ENCODE peak calls at places on chromosomes 3 and 15, in ten cellular contexts. One of them, this sample, is unnamed.

GRCh38 chr3:167602041-167602440 is 51.7 kb downstream of the WDR49 start:
- DNase-seq in activated gamma-delta T cell treated with Interleukin-2 at 50 U/mL for 16 hours: no peak
- DNase-seq in NCI-H187: no peak
- DNase-seq in NCI-H2029 treated with DMSO at 0.1 percent for 48 hours: no peak
- DNase-seq in Caco-2: no peak
- DNase-seq in CD8-positive, alpha-beta memory T cell: no peak
- DNase-seq in A549: no peak
- DNase-seq in activated naive CD4-positive, alpha-beta T cell: no peak
- DNase-seq in ACHN: no peak
- DNase-seq in activated CD4-positive, alpha-beta T cell treated with anti-CD3 and anti-CD28 coated beads for 1 hour: no peak
- DNase-seq in this sample: no peak

GRCh38 chr3:66430876-66431275 is 69.9 kb downstream of the LRIG1 start:
- DNase-seq in NCI-H187: no peak
- DNase-seq in CD8-positive, alpha-beta memory T cell: no peak
- DNase-seq in activated naive CD4-positive, alpha-beta T cell: no peak
- DNase-seq in activated CD4-positive, alpha-beta T cell treated with anti-CD3 and anti-CD28 coated beads for 1 hour: no peak
- DNase-seq in NCI-H2029 treated with DMSO at 0.1 percent for 48 hours: no peak
- DNase-seq in A549: no peak
- DNase-seq in activated gamma-delta T cell treated with Interleukin-2 at 50 U/mL for 16 hours: no peak
- DNase-seq in ACHN: no peak
- DNase-seq in Caco-2: no peak
- DNase-seq in this sample: no peak

GRCh38 chr3:87625911-87626310 is 349.5 kb upstream of the POU1F1 start:
- DNase-seq in NCI-H187: no peak
- DNase-seq in activated CD4-positive, alpha-beta T cell treated with anti-CD3 and anti-CD28 coated beads for 1 hour: no peak
- DNase-seq in Caco-2: no peak
- DNase-seq in activated gamma-delta T cell treated with Interleukin-2 at 50 U/mL for 16 hours: no peak
- DNase-seq in A549: no peak
- DNase-seq in CD8-positive, alpha-beta memory T cell: no peak
- DNase-seq in activated naive CD4-positive, alpha-beta T cell: no peak
- DNase-seq in ACHN: no peak
- DNase-seq in NCI-H2029 treated with DMSO at 0.1 percent for 48 hours: no peak
- DNase-seq in this sample: no peak

GRCh38 chr3:187987919-187988318 is 166.0 kb upstream of the LPP start:
- DNase-seq in activated CD4-positive, alpha-beta T cell treated with anti-CD3 and anti-CD28 coated beads for 1 hour: no peak
- DNase-seq in NCI-H187: no peak
- DNase-seq in CD8-positive, alpha-beta memory T cell: peak; percentile 73
- DNase-seq in activated naive CD4-positive, alpha-beta T cell: no peak
- DNase-seq in A549: no peak
- DNase-seq in Caco-2: no peak
- DNase-seq in ACHN: no peak
- DNase-seq in activated gamma-delta T cell treated with Interleukin-2 at 50 U/mL for 16 hours: peak; percentile 58
- DNase-seq in NCI-H2029 treated with DMSO at 0.1 percent for 48 hours: no peak
- DNase-seq in this sample: no peak

GRCh38 chr3:186361612-186362408 is at the start of gene DGKG:
- DNase-seq in CD8-positive, alpha-beta memory T cell: no peak
- DNase-seq in activated CD4-positive, alpha-beta T cell treated with anti-CD3 and anti-CD28 coated beads for 1 hour: no peak
- DNase-seq in ACHN: peak; percentile 7
- DNase-seq in NCI-H187: no peak
- DNase-seq in Caco-2: peak; percentile 26
- DNase-seq in A549: peak; percentile 52
- DNase-seq in activated naive CD4-positive, alpha-beta T cell: no peak
- DNase-seq in activated gamma-delta T cell treated with Interleukin-2 at 50 U/mL for 16 hours: no peak
- DNase-seq in NCI-H2029 treated with DMSO at 0.1 percent for 48 hours: no peak
- DNase-seq in this sample: no peak

GRCh38 chr15:73387507-73388255 is 18.9 kb upstream of the HCN4 start:
- DNase-seq in activated naive CD4-positive, alpha-beta T cell: no peak
- DNase-seq in NCI-H2029 treated with DMSO at 0.1 percent for 48 hours: no peak
- DNase-seq in activated gamma-delta T cell treated with Interleukin-2 at 50 U/mL for 16 hours: no peak
- DNase-seq in activated CD4-positive, alpha-beta T cell treated with anti-CD3 and anti-CD28 coated beads for 1 hour: no peak
- DNase-seq in ACHN: no peak
- DNase-seq in A549: no peak
- DNase-seq in CD8-positive, alpha-beta memory T cell: no peak
- DNase-seq in Caco-2: no peak
- DNase-seq in NCI-H187: no peak
- DNase-seq in this sample: no peak

GRCh38 chr15:39181348-39181747 is 399.5 kb upstream of the THBS1 start:
- DNase-seq in Caco-2: no peak
- DNase-seq in NCI-H187: no peak
- DNase-seq in CD8-positive, alpha-beta memory T cell: no peak
- DNase-seq in ACHN: no peak
- DNase-seq in A549: no peak
- DNase-seq in activated CD4-positive, alpha-beta T cell treated with anti-CD3 and anti-CD28 coated beads for 1 hour: no peak
- DNase-seq in activated gamma-delta T cell treated with Interleukin-2 at 50 U/mL for 16 hours: no peak
- DNase-seq in NCI-H2029 treated with DMSO at 0.1 percent for 48 hours: no peak
- DNase-seq in activated naive CD4-positive, alpha-beta T cell: no peak
- DNase-seq in this sample: no peak

GRCh38 chr3:122076414-122077292 is 21.5 kb downstream of the CD86 start:
- DNase-seq in ACHN: no peak
- DNase-seq in NCI-H2029 treated with DMSO at 0.1 percent for 48 hours: no peak
- DNase-seq in A549: no peak
- DNase-seq in CD8-positive, alpha-beta memory T cell: no peak
- DNase-seq in activated naive CD4-positive, alpha-beta T cell: no peak
- DNase-seq in activated CD4-positive, alpha-beta T cell treated with anti-CD3 and anti-CD28 coated beads for 1 hour: no peak
- DNase-seq in Caco-2: no peak
- DNase-seq in NCI-H187: no peak
- DNase-seq in activated gamma-delta T cell treated with Interleukin-2 at 50 U/mL for 16 hours: no peak
- DNase-seq in this sample: no peak

GRCh38 chr15:92666780-92667179 is 11.2 kb upstream of the FAM174B start:
- DNase-seq in NCI-H2029 treated with DMSO at 0.1 percent for 48 hours: no peak
- DNase-seq in activated gamma-delta T cell treated with Interleukin-2 at 50 U/mL for 16 hours: no peak
- DNase-seq in A549: peak; percentile 32
- DNase-seq in NCI-H187: no peak
- DNase-seq in activated CD4-positive, alpha-beta T cell treated with anti-CD3 and anti-CD28 coated beads for 1 hour: no peak
- DNase-seq in activated naive CD4-positive, alpha-beta T cell: no peak
- DNase-seq in Caco-2: peak; percentile 38
- DNase-seq in CD8-positive, alpha-beta memory T cell: no peak
- DNase-seq in ACHN: no peak
- DNase-seq in this sample: no peak

GRCh38 chr15:83098079-83098478 is 9.4 kb upstream of the TM6SF1 start:
- DNase-seq in NCI-H187: no peak
- DNase-seq in activated naive CD4-positive, alpha-beta T cell: no peak
- DNase-seq in Caco-2: no peak
- DNase-seq in CD8-positive, alpha-beta memory T cell: no peak
- DNase-seq in activated gamma-delta T cell treated with Interleukin-2 at 50 U/mL for 16 hours: no peak
- DNase-seq in activated CD4-positive, alpha-beta T cell treated with anti-CD3 and anti-CD28 coated beads for 1 hour: no peak
- DNase-seq in ACHN: no peak
- DNase-seq in A549: no peak
- DNase-seq in NCI-H2029 treated with DMSO at 0.1 percent for 48 hours: no peak
- DNase-seq in this sample: no peak

GRCh38 chr15:73927003-73927475 is 777 bp downstream of the LOXL1 start:
- DNase-seq in ACHN: peak; percentile 46
- DNase-seq in activated CD4-positive, alpha-beta T cell treated with anti-CD3 and anti-CD28 coated beads for 1 hour: peak; percentile 24
- DNase-seq in CD8-positive, alpha-beta memory T cell: peak; percentile 65
- DNase-seq in NCI-H187: no peak
- DNase-seq in Caco-2: peak; percentile 53
- DNase-seq in activated gamma-delta T cell treated with Interleukin-2 at 50 U/mL for 16 hours: peak; percentile 27
- DNase-seq in NCI-H2029 treated with DMSO at 0.1 percent for 48 hours: no peak
- DNase-seq in A549: no peak
- DNase-seq in activated naive CD4-positive, alpha-beta T cell: no peak
- DNase-seq in this sample: no peak

GRCh38 chr3:42707620-42708355 is 5.2 kb upstream of the HHATL start:
- DNase-seq in activated naive CD4-positive, alpha-beta T cell: no peak
- DNase-seq in NCI-H187: no peak
- DNase-seq in ACHN: no peak
- DNase-seq in CD8-positive, alpha-beta memory T cell: no peak
- DNase-seq in A549: no peak
- DNase-seq in activated gamma-delta T cell treated with Interleukin-2 at 50 U/mL for 16 hours: no peak
- DNase-seq in NCI-H2029 treated with DMSO at 0.1 percent for 48 hours: no peak
- DNase-seq in Caco-2: no peak
- DNase-seq in activated CD4-positive, alpha-beta T cell treated with anti-CD3 and anti-CD28 coated beads for 1 hour: no peak
- DNase-seq in this sample: no peak

GRCh38 chr3:46500631-46501377 is 3.0 kb downstream of the RTP3 start:
- DNase-seq in CD8-positive, alpha-beta memory T cell: no peak
- DNase-seq in activated naive CD4-positive, alpha-beta T cell: no peak
- DNase-seq in Caco-2: no peak
- DNase-seq in ACHN: no peak
- DNase-seq in activated gamma-delta T cell treated with Interleukin-2 at 50 U/mL for 16 hours: no peak
- DNase-seq in A549: no peak
- DNase-seq in NCI-H187: no peak
- DNase-seq in activated CD4-positive, alpha-beta T cell treated with anti-CD3 and anti-CD28 coated beads for 1 hour: no peak
- DNase-seq in NCI-H2029 treated with DMSO at 0.1 percent for 48 hours: no peak
- DNase-seq in this sample: no peak

GRCh38 chr3:195738274-195739044 is 17.7 kb downstream of the MUC20 start:
- DNase-seq in activated CD4-positive, alpha-beta T cell treated with anti-CD3 and anti-CD28 coated beads for 1 hour: no peak
- DNase-seq in A549: no peak
- DNase-seq in activated naive CD4-positive, alpha-beta T cell: no peak
- DNase-seq in Caco-2: no peak
- DNase-seq in CD8-positive, alpha-beta memory T cell: no peak
- DNase-seq in NCI-H187: no peak
- DNase-seq in ACHN: no peak
- DNase-seq in activated gamma-delta T cell treated with Interleukin-2 at 50 U/mL for 16 hours: no peak
- DNase-seq in NCI-H2029 treated with DMSO at 0.1 percent for 48 hours: no peak
- DNase-seq in this sample: no peak

GRCh38 chr3:195774917-195775316 is 36.8 kb downstream of the MUC4 start:
- DNase-seq in activated gamma-delta T cell treated with Interleukin-2 at 50 U/mL for 16 hours: no peak
- DNase-seq in activated CD4-positive, alpha-beta T cell treated with anti-CD3 and anti-CD28 coated beads for 1 hour: no peak
- DNase-seq in NCI-H2029 treated with DMSO at 0.1 percent for 48 hours: no peak
- DNase-seq in NCI-H187: no peak
- DNase-seq in ACHN: peak; percentile 12
- DNase-seq in activated naive CD4-positive, alpha-beta T cell: no peak
- DNase-seq in A549: peak; percentile 39
- DNase-seq in CD8-positive, alpha-beta memory T cell: no peak
- DNase-seq in Caco-2: peak; percentile 60
- DNase-seq in this sample: no peak

GRCh38 chr3:71309342-71309741 is 274.2 kb downstream of the FOXP1 start:
- DNase-seq in NCI-H2029 treated with DMSO at 0.1 percent for 48 hours: no peak
- DNase-seq in activated gamma-delta T cell treated with Interleukin-2 at 50 U/mL for 16 hours: peak; percentile 24
- DNase-seq in A549: no peak
- DNase-seq in Caco-2: no peak
- DNase-seq in ACHN: no peak
- DNase-seq in activated naive CD4-positive, alpha-beta T cell: no peak
- DNase-seq in activated CD4-positive, alpha-beta T cell treated with anti-CD3 and anti-CD28 coated beads for 1 hour: no peak
- DNase-seq in CD8-positive, alpha-beta memory T cell: peak; percentile 59
- DNase-seq in NCI-H187: no peak
- DNase-seq in this sample: no peak

GRCh38 chr3:181382656-181383055 is 329.1 kb upstream of the SOX2 start:
- DNase-seq in NCI-H2029 treated with DMSO at 0.1 percent for 48 hours: no peak
- DNase-seq in activated gamma-delta T cell treated with Interleukin-2 at 50 U/mL for 16 hours: no peak
- DNase-seq in activated naive CD4-positive, alpha-beta T cell: no peak
- DNase-seq in CD8-positive, alpha-beta memory T cell: no peak
- DNase-seq in NCI-H187: no peak
- DNase-seq in Caco-2: no peak
- DNase-seq in activated CD4-positive, alpha-beta T cell treated with anti-CD3 and anti-CD28 coated beads for 1 hour: no peak
- DNase-seq in ACHN: no peak
- DNase-seq in A549: no peak
- DNase-seq in this sample: no peak

GRCh38 chr3:177681156-177681555 is 483.9 kb upstream of the TBL1XR1 start:
- DNase-seq in activated gamma-delta T cell treated with Interleukin-2 at 50 U/mL for 16 hours: no peak
- DNase-seq in activated naive CD4-positive, alpha-beta T cell: no peak
- DNase-seq in Caco-2: no peak
- DNase-seq in A549: no peak
- DNase-seq in NCI-H187: no peak
- DNase-seq in CD8-positive, alpha-beta memory T cell: no peak
- DNase-seq in ACHN: no peak
- DNase-seq in activated CD4-positive, alpha-beta T cell treated with anti-CD3 and anti-CD28 coated beads for 1 hour: no peak
- DNase-seq in NCI-H2029 treated with DMSO at 0.1 percent for 48 hours: no peak
- DNase-seq in this sample: no peak

GRCh38 chr3:100613721-100614390 is 4.5 kb downstream of the ADGRG7 start:
- DNase-seq in NCI-H2029 treated with DMSO at 0.1 percent for 48 hours: no peak
- DNase-seq in activated CD4-positive, alpha-beta T cell treated with anti-CD3 and anti-CD28 coated beads for 1 hour: no peak
- DNase-seq in activated naive CD4-positive, alpha-beta T cell: no peak
- DNase-seq in ACHN: no peak
- DNase-seq in A549: no peak
- DNase-seq in activated gamma-delta T cell treated with Interleukin-2 at 50 U/mL for 16 hours: no peak
- DNase-seq in CD8-positive, alpha-beta memory T cell: no peak
- DNase-seq in Caco-2: no peak
- DNase-seq in NCI-H187: no peak
- DNase-seq in this sample: no peak

GRCh38 chr15:96037584-96037983 is 292.9 kb upstream of the NR2F2 start:
- DNase-seq in NCI-H2029 treated with DMSO at 0.1 percent for 48 hours: no peak
- DNase-seq in Caco-2: no peak
- DNase-seq in CD8-positive, alpha-beta memory T cell: no peak
- DNase-seq in A549: no peak
- DNase-seq in ACHN: no peak
- DNase-seq in NCI-H187: no peak
- DNase-seq in activated CD4-positive, alpha-beta T cell treated with anti-CD3 and anti-CD28 coated beads for 1 hour: no peak
- DNase-seq in activated gamma-delta T cell treated with Interleukin-2 at 50 U/mL for 16 hours: no peak
- DNase-seq in activated naive CD4-positive, alpha-beta T cell: no peak
- DNase-seq in this sample: no peak

GRCh38 chr3:49238274-49239127 is 38.5 kb downstream of the C3orf62 start:
- DNase-seq in activated CD4-positive, alpha-beta T cell treated with anti-CD3 and anti-CD28 coated beads for 1 hour: no peak
- DNase-seq in NCI-H2029 treated with DMSO at 0.1 percent for 48 hours: no peak
- DNase-seq in activated naive CD4-positive, alpha-beta T cell: no peak
- DNase-seq in A549: no peak
- DNase-seq in Caco-2: peak; percentile 48
- DNase-seq in ACHN: no peak
- DNase-seq in activated gamma-delta T cell treated with Interleukin-2 at 50 U/mL for 16 hours: no peak
- DNase-seq in CD8-positive, alpha-beta memory T cell: no peak
- DNase-seq in NCI-H187: no peak
- DNase-seq in this sample: no peak

GRCh38 chr15:80856400-80856799 is 77.2 kb downstream of the CEMIP start:
- DNase-seq in NCI-H187: no peak
- DNase-seq in Caco-2: peak; percentile 13
- DNase-seq in ACHN: peak; percentile 8
- DNase-seq in A549: peak; percentile 41
- DNase-seq in CD8-positive, alpha-beta memory T cell: no peak
- DNase-seq in activated gamma-delta T cell treated with Interleukin-2 at 50 U/mL for 16 hours: no peak
- DNase-seq in activated naive CD4-positive, alpha-beta T cell: no peak
- DNase-seq in NCI-H2029 treated with DMSO at 0.1 percent for 48 hours: no peak
- DNase-seq in activated CD4-positive, alpha-beta T cell treated with anti-CD3 and anti-CD28 coated beads for 1 hour: no peak
- DNase-seq in this sample: no peak

GRCh38 chr3:179504371-179504770 is 53.1 kb upstream of the GNB4 start:
- DNase-seq in activated naive CD4-positive, alpha-beta T cell: no peak
- DNase-seq in ACHN: no peak
- DNase-seq in NCI-H2029 treated with DMSO at 0.1 percent for 48 hours: no peak
- DNase-seq in A549: no peak
- DNase-seq in activated CD4-positive, alpha-beta T cell treated with anti-CD3 and anti-CD28 coated beads for 1 hour: no peak
- DNase-seq in activated gamma-delta T cell treated with Interleukin-2 at 50 U/mL for 16 hours: no peak
- DNase-seq in CD8-positive, alpha-beta memory T cell: no peak
- DNase-seq in NCI-H187: no peak
- DNase-seq in Caco-2: peak; percentile 61
- DNase-seq in this sample: no peak

GRCh38 chr3:128787256-128788253 is 61.6 kb downstream of the RAB7A start:
- DNase-seq in CD8-positive, alpha-beta memory T cell: peak; percentile 50
- DNase-seq in NCI-H187: no peak
- DNase-seq in ACHN: peak; percentile 64
- DNase-seq in activated gamma-delta T cell treated with Interleukin-2 at 50 U/mL for 16 hours: peak; percentile 35
- DNase-seq in activated CD4-positive, alpha-beta T cell treated with anti-CD3 and anti-CD28 coated beads for 1 hour: no peak
- DNase-seq in NCI-H2029 treated with DMSO at 0.1 percent for 48 hours: no peak
- DNase-seq in activated naive CD4-positive, alpha-beta T cell: no peak
- DNase-seq in A549: peak; percentile 50
- DNase-seq in Caco-2: peak; percentile 58
- DNase-seq in this sample: no peak

GRCh38 chr3:76307556-76307955 is 522.2 kb upstream of the ZNF717 start:
- DNase-seq in ACHN: no peak
- DNase-seq in activated CD4-positive, alpha-beta T cell treated with anti-CD3 and anti-CD28 coated beads for 1 hour: no peak
- DNase-seq in NCI-H187: no peak
- DNase-seq in activated gamma-delta T cell treated with Interleukin-2 at 50 U/mL for 16 hours: no peak
- DNase-seq in CD8-positive, alpha-beta memory T cell: no peak
- DNase-seq in NCI-H2029 treated with DMSO at 0.1 percent for 48 hours: no peak
- DNase-seq in activated naive CD4-positive, alpha-beta T cell: no peak
- DNase-seq in A549: no peak
- DNase-seq in Caco-2: no peak
- DNase-seq in this sample: no peak

GRCh38 chr3:81869380-81869779 is 107.9 kb upstream of the GBE1 start:
- DNase-seq in ACHN: no peak
- DNase-seq in Caco-2: no peak
- DNase-seq in CD8-positive, alpha-beta memory T cell: no peak
- DNase-seq in NCI-H2029 treated with DMSO at 0.1 percent for 48 hours: no peak
- DNase-seq in activated gamma-delta T cell treated with Interleukin-2 at 50 U/mL for 16 hours: no peak
- DNase-seq in activated CD4-positive, alpha-beta T cell treated with anti-CD3 and anti-CD28 coated beads for 1 hour: no peak
- DNase-seq in NCI-H187: no peak
- DNase-seq in activated naive CD4-positive, alpha-beta T cell: no peak
- DNase-seq in A549: no peak
- DNase-seq in this sample: no peak

GRCh38 chr3:48428863-48429415 is 947 bp downstream of the PLXNB1 start:
- DNase-seq in activated CD4-positive, alpha-beta T cell treated with anti-CD3 and anti-CD28 coated beads for 1 hour: no peak
- DNase-seq in NCI-H2029 treated with DMSO at 0.1 percent for 48 hours: no peak
- DNase-seq in Caco-2: peak; percentile 58
- DNase-seq in A549: no peak
- DNase-seq in NCI-H187: no peak
- DNase-seq in ACHN: peak; percentile 40
- DNase-seq in CD8-positive, alpha-beta memory T cell: no peak
- DNase-seq in activated naive CD4-positive, alpha-beta T cell: no peak
- DNase-seq in activated gamma-delta T cell treated with Interleukin-2 at 50 U/mL for 16 hours: no peak
- DNase-seq in this sample: no peak

GRCh38 chr3:184549793-184550585 is 11.6 kb upstream of the EPHB3 start:
- DNase-seq in NCI-H2029 treated with DMSO at 0.1 percent for 48 hours: peak; percentile 47
- DNase-seq in activated naive CD4-positive, alpha-beta T cell: no peak
- DNase-seq in ACHN: no peak
- DNase-seq in Caco-2: no peak
- DNase-seq in A549: no peak
- DNase-seq in activated CD4-positive, alpha-beta T cell treated with anti-CD3 and anti-CD28 coated beads for 1 hour: no peak
- DNase-seq in NCI-H187: no peak
- DNase-seq in CD8-positive, alpha-beta memory T cell: no peak
- DNase-seq in activated gamma-delta T cell treated with Interleukin-2 at 50 U/mL for 16 hours: no peak
- DNase-seq in this sample: no peak